ENCODE peak calls at places on chromosomes 3 and 15, in seven cellular contexts. B is dorsolateral prefrontal cortex, P is GM06990, U is A549, I is fibroblast of lung, T is OCI-LY7, C is ovary. O is an unnamed sample.
A peak's percentile ranks its signal among the peaks of the same experiment; 100 is the strongest.

GRCh38 chr3:188974856-188975611 is 196.7 kb upstream of the TPRG1 start:
- DNase-seq in C (no peak), U (no peak), P (no peak), I (peak; percentile 91), T (no peak), B (no peak), O (no peak)

GRCh38 chr3:121918779-121919483 is 24.7 kb downstream of the SLC15A2 start:
- DNase-seq in U (no peak), C (no peak), T (no peak), I (peak; percentile 77), B (no peak), P (no peak), O (no peak)

GRCh38 chr15:80999623-81000036 is 1.1 kb upstream of the TLNRD1 start:
- DNase-seq in T (peak; percentile 77), I (no peak), C (no peak), B (no peak), U (no peak), P (peak; percentile 59), O (no peak)

GRCh38 chr3:51813539-51813938 is 34.5 kb upstream of the IQCF6 start:
- DNase-seq in I (no peak), P (no peak), T (no peak), C (no peak), U (no peak), B (peak; percentile 55), O (no peak)

GRCh38 chr15:80210612-80211554 is 41.1 kb downstream of the CTXND1 start:
- DNase-seq in B (no peak), C (no peak), T (peak; percentile 36), P (peak; percentile 14), I (no peak), U (no peak), O (no peak)

GRCh38 chr3:140187648-140188221 is 252.8 kb downstream of the CLSTN2 start:
- DNase-seq in U (no peak), C (no peak), I (no peak), P (no peak), T (no peak), B (no peak), O (no peak)

GRCh38 chr15:52018244-52018643 is 775 bp upstream of the MAPK6 start:
- DNase-seq in C (no peak), U (no peak), B (no peak), T (no peak), P (no peak), I (peak; percentile 67), O (no peak)

GRCh38 chr3:38317186-38317759 is 29.3 kb upstream of the XYLB start:
- DNase-seq in U (no peak), B (no peak), T (no peak), P (no peak), I (peak; percentile 55), C (no peak), O (no peak)

GRCh38 chr3:126748701-126749546 is 44.9 kb downstream of the CHCHD6 start:
- DNase-seq in I (no peak), C (no peak), B (no peak), P (no peak), T (no peak), U (no peak), O (no peak)

GRCh38 chr3:38136272-38136806 is 588 bp downstream of the ACAA1 start:
- DNase-seq in P (peak; percentile 41), B (no peak), I (peak; percentile 46), U (no peak), C (peak; percentile 65), T (peak; percentile 30), O (no peak)

GRCh38 chr3:138935864-138936762 is 10.8 kb downstream of the FOXL2 start:
- DNase-seq in B (peak; percentile 77), U (peak; percentile 75), I (peak; percentile 50), T (peak; percentile 31), C (peak; percentile 95), P (peak; percentile 63), O (peak; percentile 52)

GRCh38 chr15:40782609-40783227 is 12.9 kb downstream of the C15orf62 start:
- DNase-seq in C (no peak), B (peak; percentile 55), T (peak; percentile 87), I (no peak), P (peak; percentile 72), U (peak; percentile 43), O (no peak)

GRCh38 chr3:189001559-189001958 is 170.2 kb upstream of the TPRG1 start:
- DNase-seq in T (no peak), U (peak; percentile 27), I (peak; percentile 51), C (no peak), B (no peak), P (no peak), O (peak; percentile 83)

GRCh38 chr3:175948041-175948440 is 1088.9 kb downstream of the NAALADL2 start:
- DNase-seq in B (no peak), U (no peak), C (no peak), I (no peak), T (no peak), P (no peak), O (no peak)

GRCh38 chr3:9846931-9847488 is 3.2 kb upstream of the RPUSD3 start:
- DNase-seq in P (no peak), U (no peak), I (no peak), B (no peak), T (no peak), C (no peak), O (no peak)

GRCh38 chr3:9153763-9154601 is 95.5 kb downstream of the SRGAP3 start:
- DNase-seq in C (peak; percentile 32), U (no peak), T (no peak), P (no peak), B (peak; percentile 53), I (peak; percentile 15), O (no peak)

GRCh38 chr15:42012241-42012640 is 8.6 kb downstream of the PLA2G4E start:
- DNase-seq in P (no peak), C (no peak), U (no peak), B (no peak), T (no peak), I (no peak), O (no peak)

GRCh38 chr3:114446605-114447004 is 152.8 kb downstream of the TIGIT start:
- DNase-seq in C (peak; percentile 66), U (no peak), P (no peak), T (no peak), B (no peak), I (no peak), O (no peak)

GRCh38 chr3:126131881-126132750 is 48.2 kb upstream of the SLC41A3 start:
- DNase-seq in P (no peak), I (no peak), C (no peak), U (no peak), B (peak; percentile 23), T (no peak), O (no peak)

GRCh38 chr3:113649169-113649833 is 47.1 kb downstream of the USF3 start:
- DNase-seq in I (peak; percentile 55), P (no peak), B (no peak), C (no peak), T (no peak), U (no peak), O (no peak)

GRCh38 chr15:81151389-81151788 is 17.3 kb downstream of the CFAP161 start:
- DNase-seq in P (no peak), I (no peak), B (no peak), U (no peak), C (no peak), T (no peak), O (no peak)

GRCh38 chr15:77904436-77904821 is 173.1 kb downstream of the TBC1D2B start:
- DNase-seq in T (no peak), U (no peak), C (no peak), P (no peak), I (no peak), B (peak; percentile 35), O (no peak)

GRCh38 chr15:55334371-55334770 is 15.3 kb downstream of the PIGB start:
- DNase-seq in I (peak; percentile 2), C (no peak), U (no peak), B (no peak), P (no peak), T (no peak), O (no peak)

GRCh38 chr3:51997935-51998596 is 2.4 kb upstream of the RPL29 start:
- DNase-seq in T (no peak), U (no peak), P (no peak), I (no peak), B (no peak), C (no peak), O (no peak)

GRCh38 chr15:81768773-81769172 is 277.0 kb downstream of the MEX3B start:
- DNase-seq in U (no peak), C (no peak), I (no peak), T (no peak), P (no peak), B (no peak), O (no peak)

GRCh38 chr15:56149071-56149470 is 94.6 kb downstream of the RFX7 start:
- DNase-seq in C (no peak), P (no peak), T (no peak), U (no peak), I (peak; percentile 43), B (no peak), O (no peak)

GRCh38 chr3:17258823-17259436 is 374.2 kb downstream of the PLCL2 start:
- DNase-seq in P (peak; percentile 14), I (peak; percentile 55), T (peak; percentile 64), C (no peak), U (peak; percentile 28), B (no peak), O (no peak)
- TF ChIP-seq CTCF in P (peak; percentile 65), I (peak; percentile 47), T (peak; percentile 94), C (peak; percentile 61), U (peak; percentile 83), B (peak; percentile 95), O (peak; percentile 60)

GRCh38 chr15:23437146-23437545 is 9.9 kb downstream of the GOLGA6L2 start:
- DNase-seq in I (no peak), B (no peak), T (no peak), U (no peak), C (no peak), P (no peak), O (no peak)

GRCh38 chr15:23440596-23440995 is 6.4 kb downstream of the GOLGA6L2 start:
- DNase-seq in B (no peak), T (no peak), U (no peak), C (no peak), I (no peak), P (no peak), O (no peak)

GRCh38 chr15:23437673-23438072 is 9.4 kb downstream of the GOLGA6L2 start:
- DNase-seq in C (no peak), P (no peak), T (no peak), U (no peak), I (no peak), B (no peak), O (no peak)

GRCh38 chr15:23439513-23439912 is 7.5 kb downstream of the GOLGA6L2 start:
- DNase-seq in P (no peak), T (no peak), U (no peak), B (no peak), C (no peak), I (no peak), O (no peak)

GRCh38 chr15:23438816-23439466 is 8.1 kb downstream of the GOLGA6L2 start:
- DNase-seq in B (no peak), T (no peak), C (no peak), U (no peak), I (no peak), P (no peak), O (no peak)
- TF ChIP-seq CTCF in B (no peak), T (no peak), C (no peak), U (no peak), I (no peak), P (no peak), O (no peak)

GRCh38 chr15:62889734-62890505 is 152.6 kb upstream of the TPM1 start:
- DNase-seq in P (no peak), T (no peak), U (no peak), C (no peak), B (no peak), I (peak; percentile 59), O (no peak)
- TF ChIP-seq CTCF in P (no peak), T (no peak), U (no peak), C (no peak), B (no peak), I (no peak), O (no peak)

GRCh38 chr3:57298041-57298440 is 5.6 kb upstream of the ASB14 start:
- DNase-seq in C (no peak), P (no peak), U (peak; percentile 36), B (no peak), I (no peak), T (no peak), O (peak; percentile 63)
- TF ChIP-seq CTCF in C (no peak), P (no peak), U (no peak), B (no peak), I (no peak), T (no peak), O (peak; percentile 49)